ENCODE peak calls at places on chromosomes 3 and 15, in nine cellular contexts. One of them, this sample, is unnamed.

GRCh38 chr15:98381446-98381845 is 266.9 kb upstream of the IGF1R start:
- DNase-seq in fibroblast of the aortic adventitia: no peak
- DNase-seq in neural crest cell: no peak
- DNase-seq in cardiac fibroblast: no peak
- DNase-seq in body of pancreas: no peak
- DNase-seq in breast epithelium: no peak
- DNase-seq in tibial nerve: no peak
- DNase-seq in endodermal cell: no peak
- DNase-seq in sigmoid colon: no peak
- DNase-seq in this sample: no peak

GRCh38 chr3:6417174-6417573 is 443.7 kb upstream of the GRM7 start:
- DNase-seq in fibroblast of the aortic adventitia: no peak
- DNase-seq in neural crest cell: no peak
- DNase-seq in cardiac fibroblast: no peak
- DNase-seq in body of pancreas: no peak
- DNase-seq in breast epithelium: no peak
- DNase-seq in tibial nerve: no peak
- DNase-seq in endodermal cell: no peak
- DNase-seq in sigmoid colon: no peak
- DNase-seq in this sample: no peak

GRCh38 chr3:174581551-174581950 is 277.6 kb upstream of the NAALADL2 start:
- DNase-seq in fibroblast of the aortic adventitia: no peak
- DNase-seq in neural crest cell: no peak
- DNase-seq in cardiac fibroblast: peak
- DNase-seq in body of pancreas: no peak
- DNase-seq in breast epithelium: no peak
- DNase-seq in tibial nerve: no peak
- DNase-seq in endodermal cell: no peak
- DNase-seq in sigmoid colon: no peak
- DNase-seq in this sample: no peak

GRCh38 chr3:113086506-113087461 is 96.0 kb downstream of the GTPBP8 start:
- DNase-seq in fibroblast of the aortic adventitia: no peak
- DNase-seq in neural crest cell: peak
- DNase-seq in cardiac fibroblast: no peak
- DNase-seq in body of pancreas: no peak
- DNase-seq in breast epithelium: no peak
- DNase-seq in tibial nerve: no peak
- DNase-seq in endodermal cell: no peak
- DNase-seq in sigmoid colon: no peak
- DNase-seq in this sample: no peak

GRCh38 chr3:196177567-196177966 is 33.6 kb downstream of the ZDHHC19 start:
- DNase-seq in fibroblast of the aortic adventitia: no peak
- DNase-seq in neural crest cell: no peak
- DNase-seq in cardiac fibroblast: no peak
- DNase-seq in body of pancreas: no peak
- DNase-seq in breast epithelium: no peak
- DNase-seq in tibial nerve: no peak
- DNase-seq in endodermal cell: no peak
- DNase-seq in sigmoid colon: no peak
- DNase-seq in this sample: no peak

GRCh38 chr15:96121066-96121465 is 209.4 kb upstream of the NR2F2 start:
- DNase-seq in fibroblast of the aortic adventitia: no peak
- DNase-seq in neural crest cell: no peak
- DNase-seq in cardiac fibroblast: peak
- DNase-seq in body of pancreas: no peak
- DNase-seq in breast epithelium: no peak
- DNase-seq in tibial nerve: no peak
- DNase-seq in endodermal cell: no peak
- DNase-seq in sigmoid colon: no peak
- DNase-seq in this sample: no peak

GRCh38 chr3:64454179-64454578 is 228.9 kb upstream of the PRICKLE2 start:
- DNase-seq in fibroblast of the aortic adventitia: peak
- DNase-seq in neural crest cell: no peak
- DNase-seq in cardiac fibroblast: peak
- DNase-seq in body of pancreas: no peak
- DNase-seq in breast epithelium: no peak
- DNase-seq in tibial nerve: no peak
- DNase-seq in endodermal cell: no peak
- DNase-seq in sigmoid colon: no peak
- DNase-seq in this sample: no peak

GRCh38 chr3:4399476-4399875 is 67.6 kb downstream of the SUMF1 start:
- DNase-seq in fibroblast of the aortic adventitia: no peak
- DNase-seq in neural crest cell: no peak
- DNase-seq in cardiac fibroblast: no peak
- DNase-seq in body of pancreas: no peak
- DNase-seq in breast epithelium: no peak
- DNase-seq in tibial nerve: no peak
- DNase-seq in endodermal cell: no peak
- DNase-seq in sigmoid colon: no peak
- DNase-seq in this sample: no peak

GRCh38 chr3:128493221-128494151 is 485 bp upstream of the GATA2 start:
- DNase-seq in fibroblast of the aortic adventitia: no peak
- DNase-seq in neural crest cell: no peak
- DNase-seq in cardiac fibroblast: no peak
- DNase-seq in body of pancreas: no peak
- DNase-seq in breast epithelium: no peak
- DNase-seq in tibial nerve: no peak
- DNase-seq in endodermal cell: peak
- DNase-seq in sigmoid colon: peak
- DNase-seq in this sample: no peak

GRCh38 chr3:129184396-129184656 is 630 bp upstream of the CNBP start:
- DNase-seq in fibroblast of the aortic adventitia: no peak
- DNase-seq in neural crest cell: peak
- DNase-seq in cardiac fibroblast: peak
- DNase-seq in body of pancreas: no peak
- DNase-seq in breast epithelium: peak
- DNase-seq in tibial nerve: no peak
- DNase-seq in endodermal cell: no peak
- DNase-seq in sigmoid colon: peak
- DNase-seq in this sample: peak

GRCh38 chr15:95326689-95327525 is 1003.6 kb upstream of the NR2F2 start:
- DNase-seq in fibroblast of the aortic adventitia: no peak
- DNase-seq in neural crest cell: peak
- DNase-seq in cardiac fibroblast: peak
- DNase-seq in body of pancreas: no peak
- DNase-seq in breast epithelium: no peak
- DNase-seq in tibial nerve: peak
- DNase-seq in endodermal cell: peak
- DNase-seq in sigmoid colon: peak
- DNase-seq in this sample: peak

GRCh38 chr15:26628071-26628470 is 144.8 kb downstream of the GABRB3 start:
- DNase-seq in fibroblast of the aortic adventitia: no peak
- DNase-seq in neural crest cell: no peak
- DNase-seq in cardiac fibroblast: no peak
- DNase-seq in body of pancreas: no peak
- DNase-seq in breast epithelium: no peak
- DNase-seq in tibial nerve: no peak
- DNase-seq in endodermal cell: peak
- DNase-seq in sigmoid colon: no peak
- DNase-seq in this sample: no peak

GRCh38 chr15:70097337-70098169 is at the start of gene TLE3:
- DNase-seq in fibroblast of the aortic adventitia: peak
- DNase-seq in neural crest cell: peak
- DNase-seq in cardiac fibroblast: peak
- DNase-seq in body of pancreas: peak
- DNase-seq in breast epithelium: peak
- DNase-seq in tibial nerve: peak
- DNase-seq in endodermal cell: peak
- DNase-seq in sigmoid colon: peak
- DNase-seq in this sample: peak
- TF ChIP-seq CTCF in fibroblast of the aortic adventitia: peak
- TF ChIP-seq CTCF in neural crest cell: peak
- TF ChIP-seq CTCF in cardiac fibroblast: peak
- TF ChIP-seq CTCF in body of pancreas: peak
- TF ChIP-seq CTCF in breast epithelium: peak
- TF ChIP-seq CTCF in tibial nerve: peak
- TF ChIP-seq CTCF in endodermal cell: peak
- TF ChIP-seq CTCF in sigmoid colon: no peak
- TF ChIP-seq CTCF in this sample: peak

GRCh38 chr15:36026627-36027026 is 480.7 kb upstream of the DPH6 start:
- DNase-seq in fibroblast of the aortic adventitia: no peak
- DNase-seq in neural crest cell: no peak
- DNase-seq in cardiac fibroblast: no peak
- DNase-seq in body of pancreas: no peak
- DNase-seq in breast epithelium: no peak
- DNase-seq in tibial nerve: no peak
- DNase-seq in endodermal cell: no peak
- DNase-seq in sigmoid colon: no peak
- DNase-seq in this sample: no peak

GRCh38 chr15:36029606-36030005 is 483.6 kb upstream of the DPH6 start:
- DNase-seq in fibroblast of the aortic adventitia: peak
- DNase-seq in neural crest cell: no peak
- DNase-seq in cardiac fibroblast: peak
- DNase-seq in body of pancreas: no peak
- DNase-seq in breast epithelium: no peak
- DNase-seq in tibial nerve: no peak
- DNase-seq in endodermal cell: no peak
- DNase-seq in sigmoid colon: no peak
- DNase-seq in this sample: no peak

GRCh38 chr15:36024066-36024465 is 478.1 kb upstream of the DPH6 start:
- DNase-seq in fibroblast of the aortic adventitia: no peak
- DNase-seq in neural crest cell: no peak
- DNase-seq in cardiac fibroblast: peak
- DNase-seq in body of pancreas: no peak
- DNase-seq in breast epithelium: no peak
- DNase-seq in tibial nerve: no peak
- DNase-seq in endodermal cell: no peak
- DNase-seq in sigmoid colon: no peak
- DNase-seq in this sample: no peak
- TF ChIP-seq CTCF in fibroblast of the aortic adventitia: no peak
- TF ChIP-seq CTCF in neural crest cell: no peak
- TF ChIP-seq CTCF in cardiac fibroblast: no peak
- TF ChIP-seq CTCF in body of pancreas: no peak
- TF ChIP-seq CTCF in breast epithelium: no peak
- TF ChIP-seq CTCF in tibial nerve: no peak
- TF ChIP-seq CTCF in endodermal cell: no peak
- TF ChIP-seq CTCF in sigmoid colon: no peak
- TF ChIP-seq CTCF in this sample: no peak

DNA sequence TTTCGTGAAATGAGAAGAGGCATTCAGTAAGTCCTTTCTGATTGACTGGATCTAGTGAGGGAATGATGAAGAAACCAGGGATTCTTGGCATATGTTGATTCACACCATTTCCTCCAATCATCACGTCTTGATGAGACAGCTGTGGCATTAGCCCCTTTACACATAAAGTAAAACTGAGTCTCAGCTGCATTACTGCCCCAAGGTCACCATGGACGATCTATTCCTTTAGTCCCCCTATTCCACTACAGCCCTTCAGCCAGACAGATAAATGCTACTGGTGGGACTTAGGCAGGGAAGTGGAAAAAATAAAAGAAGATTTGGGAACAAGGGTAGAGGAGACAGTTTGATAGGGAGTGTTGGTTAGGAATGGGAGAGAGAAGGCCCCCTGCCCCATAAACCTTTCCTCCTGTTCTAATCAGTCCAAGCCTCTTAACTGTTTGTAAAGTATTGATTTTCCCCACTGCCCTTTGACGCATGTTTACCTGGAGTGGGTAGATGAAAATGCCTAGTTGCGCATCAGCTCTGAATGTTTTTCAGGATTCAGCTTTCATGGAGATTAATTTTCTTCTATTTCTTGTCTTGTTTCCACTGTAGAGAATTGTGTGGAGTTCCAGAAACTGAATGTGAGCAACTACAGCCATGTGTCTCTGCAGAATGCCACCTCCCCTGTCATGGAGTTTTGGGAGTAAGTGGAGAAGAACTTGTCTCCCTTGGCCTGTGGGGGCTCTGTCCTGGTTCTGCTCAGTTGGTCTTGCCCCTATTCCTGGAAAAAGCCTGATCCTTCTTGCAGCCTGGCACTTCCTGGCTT is 6.9 kb downstream of the SLC6A11 start:
- DNase-seq in fibroblast of the aortic adventitia: no peak
- DNase-seq in neural crest cell: no peak
- DNase-seq in cardiac fibroblast: no peak
- DNase-seq in body of pancreas: no peak
- DNase-seq in breast epithelium: no peak
- DNase-seq in tibial nerve: no peak
- DNase-seq in endodermal cell: no peak
- DNase-seq in sigmoid colon: no peak
- DNase-seq in this sample: no peak
- TF ChIP-seq CTCF in fibroblast of the aortic adventitia: no peak
- TF ChIP-seq CTCF in neural crest cell: no peak
- TF ChIP-seq CTCF in cardiac fibroblast: no peak
- TF ChIP-seq CTCF in body of pancreas: no peak
- TF ChIP-seq CTCF in breast epithelium: no peak
- TF ChIP-seq CTCF in tibial nerve: no peak
- TF ChIP-seq CTCF in endodermal cell: no peak
- TF ChIP-seq CTCF in sigmoid colon: no peak
- TF ChIP-seq CTCF in this sample: no peak

GRCh38 chr3:131028844-131029243 is 2.2 kb downstream of the NEK11 start:
- DNase-seq in fibroblast of the aortic adventitia: no peak
- DNase-seq in neural crest cell: no peak
- DNase-seq in cardiac fibroblast: no peak
- DNase-seq in body of pancreas: no peak
- DNase-seq in breast epithelium: no peak
- DNase-seq in tibial nerve: no peak
- DNase-seq in endodermal cell: no peak
- DNase-seq in sigmoid colon: no peak
- DNase-seq in this sample: no peak

GRCh38 chr3:131036986-131037385 is 10.3 kb downstream of the NEK11 start:
- DNase-seq in fibroblast of the aortic adventitia: no peak
- DNase-seq in neural crest cell: no peak
- DNase-seq in cardiac fibroblast: peak
- DNase-seq in body of pancreas: no peak
- DNase-seq in breast epithelium: no peak
- DNase-seq in tibial nerve: no peak
- DNase-seq in endodermal cell: no peak
- DNase-seq in sigmoid colon: no peak
- DNase-seq in this sample: no peak

GRCh38 chr3:131031660-131032059 is 5.0 kb downstream of the NEK11 start:
- DNase-seq in fibroblast of the aortic adventitia: peak
- DNase-seq in neural crest cell: no peak
- DNase-seq in cardiac fibroblast: no peak
- DNase-seq in body of pancreas: no peak
- DNase-seq in breast epithelium: no peak
- DNase-seq in tibial nerve: no peak
- DNase-seq in endodermal cell: no peak
- DNase-seq in sigmoid colon: no peak
- DNase-seq in this sample: no peak

GRCh38 chr3:131036200-131036816 is 9.6 kb downstream of the NEK11 start:
- DNase-seq in fibroblast of the aortic adventitia: peak
- DNase-seq in neural crest cell: no peak
- DNase-seq in cardiac fibroblast: peak
- DNase-seq in body of pancreas: no peak
- DNase-seq in breast epithelium: no peak
- DNase-seq in tibial nerve: no peak
- DNase-seq in endodermal cell: no peak
- DNase-seq in sigmoid colon: no peak
- DNase-seq in this sample: no peak

DNA sequence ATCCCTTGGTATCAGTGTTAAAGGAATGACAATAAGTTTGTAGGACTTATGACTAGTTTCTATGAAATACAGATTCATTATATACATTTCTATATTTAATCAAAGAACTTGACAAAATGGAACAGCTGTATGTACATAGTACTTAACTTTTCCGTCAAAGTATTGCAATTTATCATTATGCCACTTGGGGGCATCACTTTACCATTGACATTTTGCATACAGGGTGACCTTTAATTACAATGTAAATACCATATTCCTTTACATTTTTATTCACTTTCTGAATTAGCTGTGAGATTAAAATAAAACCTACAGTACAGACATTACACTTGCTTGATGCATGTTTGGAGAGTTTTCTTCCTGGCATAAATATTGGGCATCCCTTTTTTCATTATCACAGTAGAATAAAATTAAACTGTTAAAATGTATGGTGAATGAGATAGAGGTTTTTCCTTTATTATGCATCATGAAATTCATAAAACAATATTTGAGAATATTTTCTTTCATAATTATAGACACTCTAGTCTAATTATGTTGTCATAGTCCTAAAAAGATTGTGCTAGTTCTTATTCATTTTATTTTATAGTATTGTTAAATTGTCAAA is 6.9 kb downstream of the NEK11 start:
- DNase-seq in fibroblast of the aortic adventitia: peak
- DNase-seq in neural crest cell: peak
- DNase-seq in cardiac fibroblast: peak
- DNase-seq in body of pancreas: no peak
- DNase-seq in breast epithelium: no peak
- DNase-seq in tibial nerve: no peak
- DNase-seq in endodermal cell: no peak
- DNase-seq in sigmoid colon: no peak
- DNase-seq in this sample: peak
- TF ChIP-seq CTCF in fibroblast of the aortic adventitia: peak
- TF ChIP-seq CTCF in neural crest cell: peak
- TF ChIP-seq CTCF in cardiac fibroblast: peak
- TF ChIP-seq CTCF in body of pancreas: peak
- TF ChIP-seq CTCF in breast epithelium: no peak
- TF ChIP-seq CTCF in tibial nerve: peak
- TF ChIP-seq CTCF in endodermal cell: peak
- TF ChIP-seq CTCF in sigmoid colon: no peak
- TF ChIP-seq CTCF in this sample: peak